ENCODE peak calls at places on chromosomes 11 and 22, in eight cellular contexts. E is A549, X is GM12878, W is K562, C is SK-N-SH, K is WTC11, J is H1, N is HepG2. U is an unnamed sample.

GRCh38 chr11:77223797-77224196 is 77.7 kb downstream of the GDPD4 start:
- DNase-seq in E (no peak), X (no peak), W (no peak), C (no peak), K (no peak), J (no peak), N (no peak), U (no peak)

GRCh38 chr11:128757235-128757711 is 63.4 kb downstream of the FLI1 start:
- DNase-seq in E (peak; percentile 13), X (peak; percentile 93), W (peak; percentile 21), C (no peak), K (peak; percentile 36), J (no peak), N (no peak), U (peak; percentile 48)

GRCh38 chr22:41940853-41941765 is 5.8 kb downstream of the CENPM start:
- DNase-seq in E (peak; percentile 74), X (no peak), W (peak; percentile 79), C (peak; percentile 78), K (peak; percentile 91), J (no peak), N (peak; percentile 66), U (peak; percentile 91)

GRCh38 chr22:43994006-43994405 is 30.1 kb upstream of the PARVB start:
- DNase-seq in E (no peak), X (no peak), W (no peak), C (no peak), K (no peak), J (no peak), N (no peak), U (no peak)

GRCh38 chr11:42768576-42768975 is 543.2 kb upstream of the API5 start:
- DNase-seq in E (no peak), X (no peak), W (no peak), C (peak; percentile 14), K (no peak), J (no peak), N (no peak), U (no peak)

GRCh38 chr11:35335226-35335625 is 84.1 kb downstream of the SLC1A2 start:
- DNase-seq in E (no peak), X (no peak), W (no peak), C (no peak), K (no peak), J (no peak), N (no peak), U (no peak)

GRCh38 chr22:41501209-41501608 is 32.3 kb downstream of the ACO2 start:
- DNase-seq in E (peak; percentile 44), X (peak; percentile 27), W (no peak), C (peak; percentile 33), K (no peak), J (no peak), N (peak; percentile 23), U (no peak)

GRCh38 chr11:12221136-12221535 is 110.7 kb downstream of the MICAL2 start:
- DNase-seq in E (no peak), X (no peak), W (no peak), C (no peak), K (no peak), J (no peak), N (no peak), U (no peak)

GRCh38 chr11:117822031-117822521 is 2.5 kb downstream of the FXYD2 start:
- DNase-seq in E (no peak), X (no peak), W (peak; percentile 40), C (peak; percentile 74), K (peak; percentile 72), J (no peak), N (no peak), U (no peak)

GRCh38 chr11:130720232-130720787 is 196.0 kb downstream of the SNX19 start:
- DNase-seq in E (no peak), X (no peak), W (no peak), C (no peak), K (no peak), J (no peak), N (no peak), U (no peak)
- TF ChIP-seq USF2 in E (no peak), X (no peak), W (no peak), C (no peak), K (no peak), J (no peak), N (no peak), U (no peak)

DNA sequence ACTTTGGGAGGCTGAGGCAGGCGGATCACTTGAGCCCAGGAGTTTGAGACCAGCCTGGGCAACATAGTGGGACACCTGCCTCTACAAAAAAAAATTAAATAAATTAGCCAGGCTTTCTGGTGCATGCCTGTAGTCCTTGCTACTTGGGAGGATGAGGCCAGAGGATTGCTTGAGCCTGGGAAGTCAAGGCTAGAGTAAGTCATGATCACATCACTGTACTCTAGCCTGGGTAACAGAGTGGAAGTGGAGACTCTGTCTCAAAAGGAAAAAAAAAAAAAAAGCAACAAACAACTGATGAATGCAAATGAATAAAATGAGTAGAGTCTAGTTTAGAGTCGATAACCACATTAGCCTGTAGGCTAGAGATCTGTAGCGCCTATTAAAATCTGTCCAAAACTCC is 3.9 kb upstream of the BCL2L13 start:
- DNase-seq in E (no peak), X (no peak), W (peak; percentile 49), C (no peak), K (no peak), J (no peak), N (no peak), U (no peak)
- TF ChIP-seq USF2 in E (no peak), X (no peak), W (no peak), C (no peak), K (no peak), J (no peak), N (no peak), U (no peak)

GRCh38 chr22:23137905-23138520 is 3.8 kb downstream of the RSPH14 start:
- DNase-seq in E (no peak), X (peak; percentile 86), W (no peak), C (no peak), K (no peak), J (no peak), N (no peak), U (no peak)
- TF ChIP-seq USF2 in E (no peak), X (no peak), W (no peak), C (no peak), K (no peak), J (no peak), N (no peak), U (no peak)

DNA sequence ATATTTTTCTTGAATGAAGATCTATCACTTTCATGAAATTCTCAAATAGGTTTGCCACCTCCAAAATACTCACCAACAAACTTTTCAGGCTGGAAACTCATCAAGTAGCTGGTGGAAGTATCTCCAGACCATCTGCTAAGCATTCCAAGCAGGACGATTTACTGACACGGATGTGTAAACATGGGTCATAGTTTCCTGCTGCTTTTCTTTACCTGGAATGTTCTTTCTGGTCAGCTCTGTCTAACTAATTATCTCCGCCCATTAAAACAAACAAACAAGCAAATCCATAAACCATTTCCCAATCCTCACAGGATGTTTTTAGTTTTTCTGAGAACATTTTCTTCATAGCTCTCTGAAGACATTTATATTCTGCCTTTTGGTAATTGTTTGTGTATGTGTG is 397.0 kb downstream of the METTL15 start:
- DNase-seq in E (no peak), X (no peak), W (no peak), C (no peak), K (no peak), J (no peak), N (no peak), U (no peak)
- TF ChIP-seq USF2 in E (no peak), X (no peak), W (no peak), C (no peak), K (no peak), J (no peak), N (no peak), U (no peak)

GRCh38 chr22:19877626-19878339 is 23.1 kb upstream of the GNB1L start:
- DNase-seq in E (no peak), X (no peak), W (no peak), C (no peak), K (peak; percentile 9), J (no peak), N (no peak), U (peak; percentile 58)
- TF ChIP-seq USF2 in E (no peak), X (no peak), W (no peak), C (no peak), K (no peak), J (no peak), N (no peak), U (no peak)

GRCh38 chr11:30631148-30631547 is 45.0 kb upstream of the MPPED2 start:
- DNase-seq in E (no peak), X (no peak), W (no peak), C (no peak), K (no peak), J (no peak), N (no peak), U (no peak)

DNA sequence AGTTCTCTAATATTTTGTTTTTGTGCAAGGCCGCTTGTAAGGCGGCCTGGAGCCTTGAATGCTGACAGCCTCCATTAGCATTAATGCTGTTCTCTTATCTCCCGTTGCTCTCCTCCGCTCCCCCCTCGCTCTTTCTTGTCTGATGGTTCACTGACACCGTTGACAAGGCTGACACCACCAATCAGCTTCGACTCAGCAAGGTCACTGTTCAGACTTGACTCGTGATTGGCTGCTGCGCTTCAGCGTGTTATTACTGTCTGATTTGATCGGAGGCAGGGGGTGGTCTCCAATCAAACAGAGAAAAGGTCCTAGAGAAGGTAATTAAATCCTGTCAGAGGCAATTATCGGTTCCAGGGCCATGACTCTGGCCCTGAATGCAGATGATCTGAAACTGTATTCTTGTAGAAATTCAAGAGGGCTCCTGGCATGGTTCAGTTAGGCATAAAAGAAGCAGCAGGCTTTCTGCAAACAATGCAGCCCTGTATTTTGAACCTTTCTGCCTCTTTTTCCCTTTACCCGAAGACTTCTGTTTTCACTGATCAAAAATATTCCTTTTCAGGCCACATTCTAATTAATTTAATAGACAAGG is 49.3 kb upstream of the MPPED2 start:
- DNase-seq in E (no peak), X (no peak), W (no peak), C (peak; percentile 63), K (peak; percentile 57), J (peak; percentile 19), N (no peak), U (peak; percentile 1)
- TF ChIP-seq USF2 in E (no peak), X (no peak), W (no peak), C (no peak), K (no peak), J (no peak), N (no peak), U (no peak)

GRCh38 chr11:107696140-107696539 is 15.7 kb downstream of the SLN start:
- DNase-seq in E (peak; percentile 71), X (no peak), W (no peak), C (no peak), K (no peak), J (no peak), N (no peak), U (peak; percentile 97)
- TF ChIP-seq USF2 in E (no peak), X (no peak), W (no peak), C (no peak), K (no peak), J (no peak), N (no peak), U (no peak)